ENCODE peak calls at places on chromosomes 5 and 9, in seven cellular contexts. Q is breast epithelium, F is uterus, S is body of pancreas, Y is stomach, Z is right lobe of liver, B is sigmoid colon. U is an unnamed sample.

GRCh38 chr9:136759436-136760325 is 1.6 kb upstream of the LCN8 start:
- DNase-seq in Y (no peak), S (no peak), Z (no peak), F (no peak), B (peak), Q (no peak), U (no peak)

GRCh38 chr9:33852216-33852826 is 35.4 kb downstream of the UBE2R2 start:
- DNase-seq in S (peak), Y (peak), Z (peak), B (peak), F (peak), Q (peak), U (no peak)

GRCh38 chr9:89889865-89890264 is 285.1 kb downstream of the GADD45G start:
- DNase-seq in F (no peak), Q (no peak), S (no peak), B (no peak), Z (no peak), Y (no peak), U (peak)

GRCh38 chr5:52738095-52738506 is 49.6 kb upstream of the ITGA1 start:
- DNase-seq in B (no peak), F (no peak), Y (no peak), S (no peak), Q (no peak), Z (no peak), U (no peak)

GRCh38 chr9:90340421-90340820 is 302.2 kb downstream of the DIRAS2 start:
- DNase-seq in S (no peak), Z (no peak), B (no peak), Q (no peak), Y (no peak), F (no peak), U (no peak)

GRCh38 chr9:3343671-3344070 is 182.1 kb downstream of the RFX3 start:
- DNase-seq in Z (no peak), F (no peak), Q (no peak), B (no peak), S (no peak), Y (no peak), U (no peak)

GRCh38 chr9:77712533-77713130 is 64.5 kb upstream of the GNA14 start:
- DNase-seq in Y (no peak), Q (no peak), B (no peak), S (no peak), Z (no peak), F (no peak), U (no peak)

GRCh38 chr9:90343360-90343759 is 299.3 kb downstream of the DIRAS2 start:
- DNase-seq in S (no peak), Z (no peak), Y (no peak), Q (no peak), F (no peak), B (no peak), U (no peak)

GRCh38 chr5:79025054-79025465 is 40.0 kb upstream of the ARSB start:
- DNase-seq in Z (peak), B (peak), S (peak), Y (peak), Q (peak), F (peak), U (no peak)

GRCh38 chr5:41433552-41434181 is 76.7 kb downstream of the PLCXD3 start:
- DNase-seq in Q (no peak), S (peak), F (no peak), Y (no peak), Z (no peak), B (no peak), U (no peak)

GRCh38 chr9:91378695-91379127 is 17.0 kb upstream of the AUH start:
- DNase-seq in Z (no peak), Y (no peak), F (no peak), S (no peak), Q (no peak), B (no peak), U (no peak)
- TF ChIP-seq POLR2A in Z (no peak), Y (no peak), F (no peak), S (no peak), Q (no peak), B (no peak), U (no peak)

GRCh38 chr5:95808013-95808685 is 14.4 kb downstream of the GLRX start:
- DNase-seq in Z (no peak), S (no peak), F (no peak), Y (no peak), Q (no peak), B (no peak), U (no peak)
- H3K4me3 ChIP-seq in Z (no peak), S (no peak), F (no peak), Y (no peak), Q (no peak), B (no peak), U (no peak)

DNA sequence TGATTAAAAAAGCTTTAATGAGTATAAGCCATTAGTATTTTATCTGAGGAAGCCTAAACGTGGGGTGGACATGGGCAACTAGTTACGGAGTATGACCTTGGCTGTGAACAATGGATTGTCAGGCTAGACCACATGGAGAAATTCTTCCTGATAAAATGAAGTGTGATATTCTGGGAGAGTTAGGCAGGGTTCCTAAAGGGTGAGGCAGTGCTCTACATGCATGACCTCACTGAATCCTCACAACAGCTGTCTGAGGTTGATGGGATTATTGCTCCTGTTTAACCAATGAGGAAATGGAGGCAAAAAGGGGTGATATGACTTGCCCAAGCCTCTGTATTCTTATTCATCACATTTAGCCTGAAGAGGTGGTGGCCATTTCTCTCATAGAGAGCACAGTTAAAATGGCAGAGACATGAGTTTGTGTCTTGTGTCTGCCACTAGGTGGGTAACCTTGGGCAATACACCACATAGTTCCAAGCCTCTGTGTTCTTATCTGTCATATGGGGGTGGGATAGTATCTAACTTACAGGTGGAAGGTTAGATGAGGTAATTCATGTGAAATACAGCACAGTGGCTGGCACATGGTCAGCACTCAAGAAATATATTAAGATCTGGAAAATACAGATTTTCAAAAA is 96.1 kb upstream of the NR3C1 start:
- DNase-seq in S (no peak), Q (no peak), B (no peak), F (no peak), Z (no peak), Y (no peak), U (no peak)
- TF ChIP-seq CTCF in S (no peak), Q (no peak), B (no peak), F (no peak), Z (no peak), Y (no peak), U (no peak)

GRCh38 chr9:37801287-37801850 is 772 bp downstream of the DCAF10 start:
- DNase-seq in Q (no peak), F (peak), B (no peak), S (peak), Y (peak), Z (peak), U (no peak)

GRCh38 chr9:37798677-37799076 is 1.9 kb upstream of the DCAF10 start:
- DNase-seq in F (no peak), Y (no peak), B (no peak), Q (no peak), S (no peak), Z (no peak), U (no peak)

GRCh38 chr9:37806271-37806670 is 5.7 kb downstream of the DCAF10 start:
- DNase-seq in B (no peak), F (no peak), Q (no peak), S (no peak), Y (no peak), Z (no peak), U (no peak)

GRCh38 chr9:37801959-37802711 is 1.5 kb downstream of the DCAF10 start:
- DNase-seq in Q (no peak), S (no peak), Z (no peak), F (no peak), B (no peak), Y (no peak), U (no peak)

GRCh38 chr9:37800631-37801286 is at the start of gene DCAF10:
- DNase-seq in S (peak), B (peak), Q (peak), Z (peak), Y (peak), F (peak), U (peak)
- TF ChIP-seq POLR2A in S (peak), B (peak), Q (peak), Z (peak), Y (no peak), F (peak), U (no peak)

GRCh38 chr5:132381614-132382013 is 12.1 kb downstream of the SLC22A5 start:
- DNase-seq in Z (no peak), F (no peak), B (no peak), Y (no peak), Q (no peak), S (no peak), U (no peak)
- H3K4me3 ChIP-seq in Z (no peak), F (no peak), B (no peak), Y (no peak), Q (no peak), S (no peak), U (no peak)

GRCh38 chr5:38434981-38435710 is 121.3 kb downstream of the LIFR start:
- DNase-seq in Q (no peak), F (no peak), Z (no peak), B (no peak), S (no peak), Y (no peak), U (peak)

GRCh38 chr5:38431242-38431853 is 125.1 kb downstream of the LIFR start:
- DNase-seq in B (no peak), Z (no peak), S (no peak), Y (no peak), Q (no peak), F (no peak), U (no peak)

GRCh38 chr5:38438757-38439156 is 117.7 kb downstream of the LIFR start:
- DNase-seq in F (no peak), B (no peak), Q (no peak), Y (no peak), Z (no peak), S (no peak), U (no peak)

GRCh38 chr5:38433160-38433861 is 123.1 kb downstream of the LIFR start:
- DNase-seq in S (no peak), Y (no peak), B (peak), Q (no peak), Z (no peak), F (peak), U (peak)
- TF ChIP-seq CTCF in S (no peak), Y (no peak), B (no peak), Q (no peak), Z (no peak), F (no peak), U (no peak)

GRCh38 chr9:72355153-72355552 is 9.9 kb downstream of the ZFAND5 start:
- DNase-seq in Z (no peak), S (no peak), Y (no peak), Q (no peak), F (no peak), B (no peak), U (no peak)

GRCh38 chr9:72354704-72355103 is 10.3 kb downstream of the ZFAND5 start:
- DNase-seq in S (no peak), Q (no peak), Y (no peak), B (no peak), Z (no peak), F (no peak), U (no peak)

GRCh38 chr9:72351538-72352453 is 13.2 kb downstream of the ZFAND5 start:
- DNase-seq in Y (no peak), F (no peak), S (no peak), B (peak), Z (no peak), Q (no peak), U (no peak)

GRCh38 chr9:72353455-72354116 is 11.4 kb downstream of the ZFAND5 start:
- DNase-seq in Z (no peak), Q (no peak), B (no peak), F (no peak), S (no peak), Y (no peak), U (no peak)

DNA sequence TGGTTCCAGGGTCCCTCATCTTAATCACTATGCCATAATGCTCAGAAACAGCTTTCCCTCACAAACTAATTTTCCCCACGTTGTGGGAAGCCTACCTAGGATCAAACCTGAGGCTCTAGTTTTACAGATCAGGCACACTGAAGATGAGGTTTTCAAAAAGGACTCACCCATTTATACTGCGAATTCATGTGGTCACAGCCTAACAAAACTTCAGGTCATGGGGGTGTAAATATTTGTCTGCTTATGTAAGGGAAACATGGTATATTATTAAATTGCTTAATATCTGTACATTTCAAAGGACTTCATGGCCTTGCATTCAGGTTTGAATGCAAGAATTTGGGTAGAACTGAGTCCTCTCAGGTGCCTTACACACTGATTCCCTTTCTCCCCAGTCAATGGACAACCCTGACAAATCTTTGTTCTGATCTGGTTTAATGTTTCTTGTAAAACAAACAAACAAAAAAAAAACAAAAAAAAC is 12.1 kb downstream of the ZFAND5 start:
- DNase-seq in F (no peak), S (no peak), Q (no peak), B (no peak), Z (no peak), Y (no peak), U (no peak)
- TF ChIP-seq POLR2A in F (no peak), S (no peak), Q (no peak), B (no peak), Z (no peak), Y (no peak), U (no peak)